ENCODE peak calls at places on chromosomes 16 and 17, in seven cellular contexts. R, N, O, V, U, B and Q are unnamed samples.

GRCh38 chr17:65696739-65697394 is 135.4 kb upstream of the AXIN2 start:
- DNase-seq in R (no peak), N (no peak), O (no peak), V (no peak), U (no peak), B (no peak), Q (no peak)

GRCh38 chr16:89155184-89155679 is 16.3 kb upstream of the CDH15 start:
- DNase-seq in R (no peak), N (no peak), O (no peak), V (no peak), U (no peak), B (peak), Q (no peak)

GRCh38 chr16:72427786-72428480 is 256.0 kb upstream of the PMFBP1 start:
- DNase-seq in R (no peak), N (no peak), O (no peak), V (no peak), U (no peak), B (no peak), Q (peak)

GRCh38 chr16:17227278-17227677 is 243.5 kb downstream of the XYLT1 start:
- DNase-seq in R (no peak), N (no peak), O (peak), V (no peak), U (no peak), B (no peak), Q (no peak)

GRCh38 chr16:1039762-1040161 is 32.8 kb upstream of the SSTR5 start:
- DNase-seq in R (no peak), N (no peak), O (no peak), V (no peak), U (no peak), B (no peak), Q (no peak)

GRCh38 chr17:65627108-65627507 is 65.7 kb upstream of the AXIN2 start:
- DNase-seq in R (no peak), N (no peak), O (no peak), V (no peak), U (peak), B (no peak), Q (no peak)

GRCh38 chr16:86930001-86930400 is 351.7 kb downstream of the FOXL1 start:
- DNase-seq in R (no peak), N (no peak), O (no peak), V (no peak), U (no peak), B (no peak), Q (no peak)

GRCh38 chr16:50584033-50584722 is 36.0 kb downstream of the NKD1 start:
- DNase-seq in R (no peak), N (no peak), O (no peak), V (no peak), U (no peak), B (no peak), Q (no peak)

GRCh38 chr17:57911834-57912673 is 43.2 kb downstream of the CUEDC1 start:
- DNase-seq in R (peak), N (no peak), O (peak), V (no peak), U (peak), B (peak), Q (peak)

GRCh38 chr16:17768257-17768656 is 297.5 kb upstream of the XYLT1 start:
- DNase-seq in R (no peak), N (no peak), O (no peak), V (no peak), U (no peak), B (no peak), Q (no peak)

GRCh38 chr16:1850981-1851380 is 21.0 kb downstream of the MEIOB start:
- DNase-seq in R (no peak), N (no peak), O (no peak), V (no peak), U (no peak), B (no peak), Q (no peak)

GRCh38 chr17:50634915-50635719 is 436 bp downstream of the ABCC3 start:
- DNase-seq in R (no peak), N (no peak), O (no peak), V (no peak), U (no peak), B (no peak), Q (no peak)

GRCh38 chr17:70080541-70081347 is 5.7 kb downstream of the KCNJ16 start:
- DNase-seq in R (no peak), N (no peak), O (no peak), V (no peak), U (no peak), B (no peak), Q (no peak)

GRCh38 chr16:12341966-12342365 is 365.4 kb downstream of the SNX29 start:
- DNase-seq in R (no peak), N (no peak), O (no peak), V (no peak), U (no peak), B (no peak), Q (no peak)

GRCh38 chr17:38540514-38540913 is 65.2 kb downstream of the SRCIN1 start:
- DNase-seq in R (no peak), N (no peak), O (no peak), V (no peak), U (no peak), B (no peak), Q (no peak)

GRCh38 chr17:45294506-45294905 is 22.3 kb downstream of the MAP3K14 start:
- DNase-seq in R (no peak), N (no peak), O (no peak), V (no peak), U (no peak), B (peak), Q (no peak)

GRCh38 chr17:7502987-7503386 is 18.8 kb downstream of the POLR2A start:
- DNase-seq in R (no peak), N (no peak), O (no peak), V (no peak), U (peak), B (no peak), Q (no peak)

GRCh38 chr17:58308173-58308984 is 20.2 kb downstream of the TSPOAP1 start:
- DNase-seq in R (no peak), N (no peak), O (peak), V (no peak), U (peak), B (no peak), Q (no peak)

GRCh38 chr17:69651921-69652320 is 237.4 kb downstream of the MAP2K6 start:
- DNase-seq in R (no peak), N (no peak), O (no peak), V (no peak), U (no peak), B (no peak), Q (no peak)

GRCh38 chr16:3321802-3322201 is 16.5 kb downstream of the ZNF75A start:
- DNase-seq in R (no peak), N (no peak), O (no peak), V (no peak), U (peak), B (no peak), Q (no peak)

GRCh38 chr17:73155410-73156165 is 9.2 kb upstream of the SSTR2 start:
- DNase-seq in R (no peak), N (no peak), O (no peak), V (no peak), U (no peak), B (no peak), Q (no peak)

GRCh38 chr17:30920683-30921543 is 832 bp upstream of the ADAP2 start:
- DNase-seq in R (no peak), N (no peak), O (no peak), V (no peak), U (no peak), B (no peak), Q (no peak)

GRCh38 chr16:70151391-70151790 is 22.2 kb upstream of the CLEC18C start:
- DNase-seq in R (no peak), N (no peak), O (no peak), V (no peak), U (no peak), B (no peak), Q (no peak)

GRCh38 chr17:65656390-65657250 is 95.2 kb upstream of the AXIN2 start:
- DNase-seq in R (no peak), N (peak), O (no peak), V (no peak), U (peak), B (no peak), Q (no peak)

GRCh38 chr17:77373298-77374169 is 232.8 kb downstream of the SEC14L1 start:
- DNase-seq in R (no peak), N (no peak), O (no peak), V (no peak), U (no peak), B (peak), Q (no peak)

GRCh38 chr16:2028146-2028545 is 1.4 kb downstream of the NHERF2 start:
- DNase-seq in R (no peak), N (no peak), O (no peak), V (no peak), U (no peak), B (no peak), Q (no peak)

GRCh38 chr17:40327244-40327666 is 18.3 kb downstream of the RARA start:
- DNase-seq in R (no peak), N (no peak), O (no peak), V (no peak), U (no peak), B (no peak), Q (no peak)

GRCh38 chr17:17140590-17140980 is 65.5 kb downstream of the PLD6 start:
- DNase-seq in R (no peak), N (no peak), O (no peak), V (no peak), U (peak), B (no peak), Q (no peak)

GRCh38 chr17:12850996-12851395 is 61.7 kb downstream of the ARHGAP44 start:
- DNase-seq in R (no peak), N (no peak), O (no peak), V (no peak), U (no peak), B (no peak), Q (no peak)

GRCh38 chr16:1610071-1610840 is 1.6 kb downstream of the IFT140 start:
- DNase-seq in R (peak), N (peak), O (peak), V (peak), U (peak), B (peak), Q (peak)

GRCh38 chr17:29612404-29613370 is 10.0 kb downstream of the CORO6 start:
- DNase-seq in R (no peak), N (no peak), O (no peak), V (no peak), U (no peak), B (no peak), Q (no peak)

GRCh38 chr16:89722392-89723278 is 1.3 kb downstream of the ZNF276 start:
- DNase-seq in R (peak), N (peak), O (peak), V (peak), U (peak), B (peak), Q (peak)

GRCh38 chr16:73949574-73950348 is 346.9 kb upstream of the PSMD7 start:
- DNase-seq in R (no peak), N (no peak), O (no peak), V (no peak), U (peak), B (peak), Q (no peak)

GRCh38 chr17:45361976-45362375 is 45.2 kb upstream of the MAP3K14 start:
- DNase-seq in R (no peak), N (no peak), O (no peak), V (no peak), U (no peak), B (no peak), Q (no peak)